ENCODE peak calls at places on chromosomes 1 and 21, in ten cellular contexts. One of them, this sample, is unnamed.

GRCh38 chr1:89890085-89890754 is 69.4 kb downstream of the LRRC8D start:
- DNase-seq in brain microvascular endothelial cell: peak; percentile 45
- DNase-seq in T-helper 2 cell treated with Interferon-gamma antibody and Interleukin-4, amounts not matched to agents 5 μg/mL and 100 μg/mL, for 36 hours: no peak
- DNase-seq in GM03348: no peak
- DNase-seq in GM12878: no peak
- DNase-seq in left ventricle myocardium inferior: peak; percentile 24
- DNase-seq in fibroblast of villous mesenchyme: peak; percentile 84
- DNase-seq in endodermal cell: no peak
- DNase-seq in stimulated activated CD4-positive, alpha-beta T cell treated with anti-CD3 and anti-CD28 coated beads, TNF-alpha, amount 100 ng/mL, for 4 hours: no peak
- DNase-seq in COR-L47: no peak
- DNase-seq in this sample: no peak

GRCh38 chr21:24994717-24995116 is 612.6 kb downstream of the MRPL39 start:
- DNase-seq in brain microvascular endothelial cell: no peak
- DNase-seq in T-helper 2 cell treated with Interferon-gamma antibody and Interleukin-4, amounts not matched to agents 5 μg/mL and 100 μg/mL, for 36 hours: no peak
- DNase-seq in GM03348: no peak
- DNase-seq in GM12878: no peak
- DNase-seq in left ventricle myocardium inferior: no peak
- DNase-seq in fibroblast of villous mesenchyme: no peak
- DNase-seq in endodermal cell: no peak
- DNase-seq in stimulated activated CD4-positive, alpha-beta T cell treated with anti-CD3 and anti-CD28 coated beads, TNF-alpha, amount 100 ng/mL, for 4 hours: no peak
- DNase-seq in COR-L47: no peak
- DNase-seq in this sample: no peak

GRCh38 chr1:40014812-40015594 is 25.5 kb upstream of the CAP1 start:
- DNase-seq in brain microvascular endothelial cell: peak; percentile 89
- DNase-seq in T-helper 2 cell treated with Interferon-gamma antibody and Interleukin-4, amounts not matched to agents 5 μg/mL and 100 μg/mL, for 36 hours: no peak
- DNase-seq in GM03348: peak; percentile 82
- DNase-seq in GM12878: no peak
- DNase-seq in left ventricle myocardium inferior: no peak
- DNase-seq in fibroblast of villous mesenchyme: peak; percentile 59
- DNase-seq in endodermal cell: peak; percentile 17
- DNase-seq in stimulated activated CD4-positive, alpha-beta T cell treated with anti-CD3 and anti-CD28 coated beads, TNF-alpha, amount 100 ng/mL, for 4 hours: no peak
- DNase-seq in COR-L47: no peak
- DNase-seq in this sample: no peak

GRCh38 chr21:35395728-35396127 is 346.6 kb upstream of the RUNX1 start:
- DNase-seq in brain microvascular endothelial cell: no peak
- DNase-seq in T-helper 2 cell treated with Interferon-gamma antibody and Interleukin-4, amounts not matched to agents 5 μg/mL and 100 μg/mL, for 36 hours: no peak
- DNase-seq in GM03348: no peak
- DNase-seq in GM12878: no peak
- DNase-seq in left ventricle myocardium inferior: no peak
- DNase-seq in fibroblast of villous mesenchyme: no peak
- DNase-seq in endodermal cell: no peak
- DNase-seq in stimulated activated CD4-positive, alpha-beta T cell treated with anti-CD3 and anti-CD28 coated beads, TNF-alpha, amount 100 ng/mL, for 4 hours: no peak
- DNase-seq in COR-L47: no peak
- DNase-seq in this sample: no peak

GRCh38 chr1:59549903-59550302 is 253.0 kb downstream of the FGGY start:
- DNase-seq in brain microvascular endothelial cell: peak; percentile 28
- DNase-seq in T-helper 2 cell treated with Interferon-gamma antibody and Interleukin-4, amounts not matched to agents 5 μg/mL and 100 μg/mL, for 36 hours: no peak
- DNase-seq in GM03348: peak; percentile 65
- DNase-seq in GM12878: no peak
- DNase-seq in left ventricle myocardium inferior: no peak
- DNase-seq in fibroblast of villous mesenchyme: peak; percentile 94
- DNase-seq in endodermal cell: no peak
- DNase-seq in stimulated activated CD4-positive, alpha-beta T cell treated with anti-CD3 and anti-CD28 coated beads, TNF-alpha, amount 100 ng/mL, for 4 hours: no peak
- DNase-seq in COR-L47: no peak
- DNase-seq in this sample: no peak

GRCh38 chr1:12376236-12377064 is 146.6 kb downstream of the VPS13D start:
- DNase-seq in brain microvascular endothelial cell: no peak
- DNase-seq in T-helper 2 cell treated with Interferon-gamma antibody and Interleukin-4, amounts not matched to agents 5 μg/mL and 100 μg/mL, for 36 hours: no peak
- DNase-seq in GM03348: no peak
- DNase-seq in GM12878: no peak
- DNase-seq in left ventricle myocardium inferior: no peak
- DNase-seq in fibroblast of villous mesenchyme: peak; percentile 68
- DNase-seq in endodermal cell: no peak
- DNase-seq in stimulated activated CD4-positive, alpha-beta T cell treated with anti-CD3 and anti-CD28 coated beads, TNF-alpha, amount 100 ng/mL, for 4 hours: no peak
- DNase-seq in COR-L47: no peak
- DNase-seq in this sample: no peak

GRCh38 chr1:185663332-185663731 is 70.9 kb upstream of the HMCN1 start:
- DNase-seq in brain microvascular endothelial cell: no peak
- DNase-seq in T-helper 2 cell treated with Interferon-gamma antibody and Interleukin-4, amounts not matched to agents 5 μg/mL and 100 μg/mL, for 36 hours: no peak
- DNase-seq in GM03348: no peak
- DNase-seq in GM12878: no peak
- DNase-seq in left ventricle myocardium inferior: no peak
- DNase-seq in fibroblast of villous mesenchyme: no peak
- DNase-seq in endodermal cell: no peak
- DNase-seq in stimulated activated CD4-positive, alpha-beta T cell treated with anti-CD3 and anti-CD28 coated beads, TNF-alpha, amount 100 ng/mL, for 4 hours: no peak
- DNase-seq in COR-L47: no peak
- DNase-seq in this sample: no peak

GRCh38 chr1:81305997-81306452 is 494.7 kb upstream of the ADGRL2 start:
- DNase-seq in brain microvascular endothelial cell: peak; percentile 17
- DNase-seq in T-helper 2 cell treated with Interferon-gamma antibody and Interleukin-4, amounts not matched to agents 5 μg/mL and 100 μg/mL, for 36 hours: no peak
- DNase-seq in GM03348: peak; percentile 43
- DNase-seq in GM12878: no peak
- DNase-seq in left ventricle myocardium inferior: no peak
- DNase-seq in fibroblast of villous mesenchyme: peak; percentile 43
- DNase-seq in endodermal cell: peak; percentile 62
- DNase-seq in stimulated activated CD4-positive, alpha-beta T cell treated with anti-CD3 and anti-CD28 coated beads, TNF-alpha, amount 100 ng/mL, for 4 hours: no peak
- DNase-seq in COR-L47: peak; percentile 65
- DNase-seq in this sample: no peak

This sample was measured in activated T-cell treated with anti-CD3 and anti-CD28 coated beads for 4 hours.